ENCODE peak calls at places on chromosomes 13 and 19, in four cellular contexts. One of them, this sample, is unnamed. For H3K36me3, the result is how much of the 10 kb centered on the place peaks cover.

GRCh38 chr13:80923907-80924306 is 583.0 kb upstream of the SPRY2 start:
- DNase-seq in astrocyte: no peak
- DNase-seq in kidney: no peak
- DNase-seq in cardiac muscle cell: peak
- DNase-seq in this sample: peak

GRCh38 chr19:44671400-44671799 is at the start of gene CEACAM19:
- DNase-seq in cardiac muscle cell: no peak
- DNase-seq in kidney: no peak
- DNase-seq in astrocyte: no peak
- DNase-seq in this sample: peak

GRCh38 chr19:10001899-10002298 is 8.4 kb downstream of the COL5A3 start:
- DNase-seq in astrocyte: no peak
- DNase-seq in kidney: no peak
- DNase-seq in cardiac muscle cell: peak
- DNase-seq in this sample: no peak

GRCh38 chr13:60572003-60572792 is 175.2 kb downstream of the TDRD3 start:
- DNase-seq in cardiac muscle cell: peak
- DNase-seq in astrocyte: peak
- DNase-seq in kidney: no peak
- DNase-seq in this sample: peak

GRCh38 chr13:50626031-50626643 is 217.4 kb downstream of the DLEU7 start:
- DNase-seq in cardiac muscle cell: peak
- DNase-seq in astrocyte: peak
- DNase-seq in kidney: no peak
- DNase-seq in this sample: peak

GRCh38 chr13:71378992-71379905 is 487.8 kb downstream of the DACH1 start:
- DNase-seq in kidney: no peak
- DNase-seq in astrocyte: peak
- DNase-seq in cardiac muscle cell: no peak
- DNase-seq in this sample: peak

GRCh38 chr19:34502582-34503545 is 21.3 kb downstream of the WTIP start:
- DNase-seq in kidney: peak
- DNase-seq in astrocyte: no peak
- DNase-seq in cardiac muscle cell: no peak
- DNase-seq in this sample: no peak

GRCh38 chr19:47228168-47228936 is 2.6 kb downstream of the BBC3 start:
- DNase-seq in cardiac muscle cell: no peak
- DNase-seq in astrocyte: no peak
- DNase-seq in kidney: peak
- DNase-seq in this sample: no peak

GRCh38 chr19:29576761-29577661 is 29.1 kb upstream of the POP4 start:
- DNase-seq in cardiac muscle cell: peak
- DNase-seq in astrocyte: peak
- DNase-seq in kidney: peak
- DNase-seq in this sample: peak

DNA sequence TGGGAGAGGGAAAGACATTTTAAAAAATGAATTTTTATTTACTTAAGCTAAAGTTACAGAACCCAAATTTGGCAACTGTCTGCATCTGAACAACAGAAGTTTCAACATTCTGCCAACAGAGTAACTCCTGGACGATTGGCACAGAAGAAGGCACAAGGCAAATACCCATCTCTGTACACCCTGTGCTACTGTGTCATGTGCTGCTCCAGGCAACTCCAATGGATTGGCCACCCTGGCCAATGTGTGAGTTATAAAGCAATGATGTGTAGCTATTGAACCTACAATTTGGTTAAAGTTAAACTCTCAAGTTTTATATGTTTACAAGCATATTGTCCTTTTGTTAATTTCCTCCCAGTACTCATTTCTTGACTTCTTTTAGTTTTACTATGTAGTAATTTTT is 6.1 kb downstream of the STARD13 start:
- DNase-seq in kidney: no peak
- DNase-seq in astrocyte: no peak
- DNase-seq in cardiac muscle cell: no peak
- DNase-seq in this sample: no peak
- H3K4me3 ChIP-seq in kidney: no peak
- H3K4me3 ChIP-seq in astrocyte: no peak
- H3K4me3 ChIP-seq in cardiac muscle cell: no peak
- H3K4me3 ChIP-seq in this sample: no peak

GRCh38 chr19:19384486-19384885 is 21.0 kb upstream of the GATAD2A start:
- DNase-seq in kidney: peak
- DNase-seq in astrocyte: no peak
- DNase-seq in cardiac muscle cell: no peak
- DNase-seq in this sample: no peak

GRCh38 chr19:19387108-19387507 is 18.4 kb upstream of the GATAD2A start:
- DNase-seq in astrocyte: no peak
- DNase-seq in cardiac muscle cell: no peak
- DNase-seq in kidney: no peak
- DNase-seq in this sample: no peak

GRCh38 chr19:19385900-19386339 is 19.6 kb upstream of the GATAD2A start:
- DNase-seq in kidney: peak
- DNase-seq in cardiac muscle cell: no peak
- DNase-seq in astrocyte: no peak
- DNase-seq in this sample: no peak

GRCh38 chr19:19385131-19385899 is 20.2 kb upstream of the GATAD2A start:
- DNase-seq in cardiac muscle cell: peak
- DNase-seq in kidney: peak
- DNase-seq in astrocyte: peak
- DNase-seq in this sample: peak

GRCh38 chr19:19386373-19386869 is 19.1 kb upstream of the GATAD2A start:
- DNase-seq in cardiac muscle cell: no peak
- DNase-seq in astrocyte: no peak
- DNase-seq in kidney: peak
- DNase-seq in this sample: no peak
- TF ChIP-seq CTCF in cardiac muscle cell: peak
- TF ChIP-seq CTCF in astrocyte: peak
- TF ChIP-seq CTCF in kidney: no peak
- TF ChIP-seq CTCF in this sample: peak

GRCh38 chr19:16412596-16413355 is 59.0 kb downstream of the EPS15L1 start:
- DNase-seq in kidney: no peak
- DNase-seq in astrocyte: no peak
- DNase-seq in cardiac muscle cell: no peak
- DNase-seq in this sample: no peak
- H3K36me3 ChIP-seq in kidney: under half
- H3K36me3 ChIP-seq in astrocyte: under half
- H3K36me3 ChIP-seq in cardiac muscle cell: under half
- H3K36me3 ChIP-seq in this sample: under half

GRCh38 chr19:13849277-13849676 is 27.7 kb upstream of the NANOS3 start:
- DNase-seq in astrocyte: no peak
- DNase-seq in cardiac muscle cell: no peak
- DNase-seq in kidney: peak
- DNase-seq in this sample: no peak

GRCh38 chr19:13848811-13849241 is 28.1 kb upstream of the NANOS3 start:
- DNase-seq in kidney: no peak
- DNase-seq in astrocyte: no peak
- DNase-seq in cardiac muscle cell: no peak
- DNase-seq in this sample: no peak

GRCh38 chr19:13847900-13848677 is 28.8 kb upstream of the NANOS3 start:
- DNase-seq in kidney: no peak
- DNase-seq in cardiac muscle cell: no peak
- DNase-seq in astrocyte: no peak
- DNase-seq in this sample: no peak

GRCh38 chr19:13849991-13850909 is 26.7 kb upstream of the NANOS3 start:
- DNase-seq in kidney: peak
- DNase-seq in astrocyte: no peak
- DNase-seq in cardiac muscle cell: peak
- DNase-seq in this sample: no peak

DNA sequence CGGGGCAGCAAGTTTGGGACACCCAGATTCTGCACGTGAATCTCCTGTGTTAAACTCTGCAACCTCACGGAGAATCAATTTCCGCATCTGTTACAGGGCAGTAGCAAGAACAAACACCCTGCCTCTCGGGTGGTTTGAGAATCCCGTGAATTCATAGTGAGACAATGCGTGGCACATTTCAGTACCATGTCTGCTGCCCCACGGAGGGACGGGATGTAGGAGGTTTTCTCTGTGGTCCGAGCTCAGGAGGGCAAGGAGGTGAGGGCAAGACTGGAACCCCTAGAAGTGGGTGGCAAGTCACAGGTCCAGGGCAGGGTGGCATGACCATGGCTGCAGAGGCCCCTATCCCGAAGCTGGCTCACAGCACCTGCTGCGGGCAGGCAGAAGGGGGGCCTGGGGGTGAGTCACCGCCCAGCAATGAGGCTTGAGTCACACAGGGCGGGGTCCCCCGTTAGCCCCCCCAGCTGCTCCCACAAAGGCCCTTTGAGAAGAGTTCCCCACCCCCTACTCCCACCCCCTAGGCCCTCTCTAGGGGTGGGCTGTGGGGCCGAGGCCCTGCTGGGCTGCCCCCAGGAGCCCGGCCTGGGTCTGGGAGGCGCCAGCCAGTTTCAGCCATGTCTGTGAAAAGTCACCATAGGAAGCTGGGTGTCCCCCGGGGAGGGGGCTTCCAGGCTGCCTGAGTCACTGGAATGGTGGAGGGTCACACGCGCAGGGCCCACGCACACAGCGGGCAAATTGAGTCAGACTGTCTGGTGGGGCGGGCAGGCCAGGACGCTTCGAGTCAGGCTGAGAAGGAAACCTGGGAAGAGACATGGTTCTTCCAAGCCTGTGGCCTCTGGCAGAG is 25.8 kb upstream of the NANOS3 start:
- DNase-seq in cardiac muscle cell: peak
- DNase-seq in kidney: peak
- DNase-seq in astrocyte: peak
- DNase-seq in this sample: peak
- H3K4me3 ChIP-seq in cardiac muscle cell: no peak
- H3K4me3 ChIP-seq in kidney: peak
- H3K4me3 ChIP-seq in astrocyte: peak
- H3K4me3 ChIP-seq in this sample: peak

GRCh38 chr19:15252398-15253018 is 20.3 kb upstream of the EPHX3 start:
- DNase-seq in kidney: peak
- DNase-seq in astrocyte: peak
- DNase-seq in cardiac muscle cell: peak
- DNase-seq in this sample: no peak
- TF ChIP-seq CTCF in kidney: peak
- TF ChIP-seq CTCF in astrocyte: peak
- TF ChIP-seq CTCF in cardiac muscle cell: peak
- TF ChIP-seq CTCF in this sample: peak

This sample was measured in bronchial epithelial cell.